ENCODE peak calls at places on chromosomes 12 and 14, in nine cellular contexts. C, H, Q, Z, J, S, F, I and T are unnamed samples.

GRCh38 chr12:130281157-130281799 is 56.4 kb upstream of the PIWIL1 start:
- DNase-seq in C (no peak), H (no peak), Q (peak), Z (no peak), J (peak), S (no peak), F (no peak), I (no peak), T (peak)

GRCh38 chr12:51954465-51955361 is 3.2 kb downstream of the ACVR1B start:
- DNase-seq in C (peak), H (no peak), Q (no peak), Z (no peak), J (no peak), S (no peak), F (peak), I (peak), T (no peak)

GRCh38 chr14:46490150-46490769 is 161.3 kb downstream of the RPL10L start:
- DNase-seq in C (no peak), H (no peak), Q (no peak), Z (no peak), J (no peak), S (peak), F (peak), I (peak), T (no peak)

GRCh38 chr12:66971816-66972215 is 292.9 kb upstream of the GRIP1 start:
- DNase-seq in C (no peak), H (no peak), Q (no peak), Z (no peak), J (no peak), S (no peak), F (no peak), I (no peak), T (no peak)

GRCh38 chr12:18340796-18341195 is 79.5 kb downstream of the PIK3C2G start:
- DNase-seq in C (peak), H (no peak), Q (no peak), Z (no peak), J (no peak), S (no peak), F (no peak), I (no peak), T (no peak)

GRCh38 chr12:42725839-42726238 is 136.3 kb upstream of the PRICKLE1 start:
- DNase-seq in C (peak), H (no peak), Q (no peak), Z (peak), J (no peak), S (peak), F (no peak), I (peak), T (no peak)

GRCh38 chr14:73238262-73238852 is 1.1 kb downstream of the PAPLN start:
- DNase-seq in C (peak), H (peak), Q (no peak), Z (peak), J (no peak), S (peak), F (no peak), I (peak), T (no peak)

GRCh38 chr14:76955575-76956252 is 72.8 kb downstream of the IRF2BPL start:
- DNase-seq in C (peak), H (no peak), Q (peak), Z (peak), J (no peak), S (no peak), F (peak), I (peak), T (no peak)

GRCh38 chr12:120012067-120012621 is 23.1 kb downstream of the BICDL1 start:
- DNase-seq in C (peak), H (no peak), Q (peak), Z (peak), J (no peak), S (no peak), F (no peak), I (peak), T (no peak)

GRCh38 chr12:51188359-51189051 is 15.6 kb upstream of the TFCP2 start:
- DNase-seq in C (no peak), H (no peak), Q (no peak), Z (no peak), J (no peak), S (no peak), F (no peak), I (no peak), T (no peak)

GRCh38 chr14:92659765-92660561 is 88.5 kb downstream of the LGMN start:
- DNase-seq in C (peak), H (no peak), Q (no peak), Z (no peak), J (no peak), S (no peak), F (peak), I (peak), T (no peak)

GRCh38 chr12:60522684-60523083 is 926.9 kb downstream of the SLC16A7 start:
- DNase-seq in C (no peak), H (no peak), Q (no peak), Z (no peak), J (no peak), S (no peak), F (no peak), I (no peak), T (no peak)

GRCh38 chr14:35240233-35240632 is 51.9 kb upstream of the PSMA6 start:
- DNase-seq in C (no peak), H (no peak), Q (no peak), Z (no peak), J (no peak), S (no peak), F (no peak), I (no peak), T (no peak)

GRCh38 chr12:78189656-78190055 is 359.0 kb downstream of the NAV3 start:
- DNase-seq in C (no peak), H (no peak), Q (no peak), Z (peak), J (no peak), S (no peak), F (no peak), I (no peak), T (no peak)

GRCh38 chr12:13523926-13524325 is 327.4 kb downstream of the EMP1 start:
- DNase-seq in C (no peak), H (no peak), Q (no peak), Z (no peak), J (no peak), S (no peak), F (no peak), I (no peak), T (no peak)

GRCh38 chr12:124236651-124237050 is 58.2 kb upstream of the RFLNA start:
- DNase-seq in C (peak), H (no peak), Q (no peak), Z (peak), J (no peak), S (peak), F (no peak), I (peak), T (no peak)

GRCh38 chr12:40137252-40137651 is 31.4 kb upstream of the SLC2A13 start:
- DNase-seq in C (peak), H (no peak), Q (no peak), Z (peak), J (no peak), S (peak), F (no peak), I (peak), T (no peak)

GRCh38 chr12:52539821-52540173 is 13.1 kb downstream of the KRT71 start:
- DNase-seq in C (no peak), H (no peak), Q (no peak), Z (no peak), J (no peak), S (no peak), F (no peak), I (no peak), T (no peak)

GRCh38 chr12:70243510-70244331 is 488 bp downstream of the CNOT2 start:
- DNase-seq in C (peak), H (peak), Q (peak), Z (peak), J (peak), S (peak), F (peak), I (peak), T (peak)

GRCh38 chr14:23299558-23299957 is 3.1 kb downstream of the PPP1R3E start:
- DNase-seq in C (peak), H (no peak), Q (no peak), Z (peak), J (no peak), S (peak), F (no peak), I (peak), T (no peak)

GRCh38 chr14:101471723-101472517 is 89.4 kb upstream of the DIO3 start:
- DNase-seq in C (no peak), H (no peak), Q (no peak), Z (no peak), J (peak), S (no peak), F (no peak), I (no peak), T (no peak)

GRCh38 chr14:67514203-67514607 is 18.9 kb upstream of the PLEKHH1 start:
- DNase-seq in C (no peak), H (no peak), Q (no peak), Z (no peak), J (no peak), S (no peak), F (peak), I (no peak), T (no peak)

GRCh38 chr12:24069532-24070395 is 120.3 kb upstream of the SOX5 start:
- DNase-seq in C (no peak), H (no peak), Q (no peak), Z (peak), J (peak), S (no peak), F (peak), I (peak), T (no peak)

GRCh38 chr14:31232081-31232480 is 24.5 kb upstream of the HECTD1 start:
- DNase-seq in C (no peak), H (no peak), Q (no peak), Z (no peak), J (no peak), S (no peak), F (peak), I (no peak), T (no peak)

GRCh38 chr12:39401459-39401858 is 41.5 kb downstream of the KIF21A start:
- DNase-seq in C (peak), H (no peak), Q (no peak), Z (no peak), J (no peak), S (no peak), F (no peak), I (no peak), T (no peak)

GRCh38 chr14:101507306-101508150 is 53.8 kb upstream of the DIO3 start:
- DNase-seq in C (no peak), H (no peak), Q (peak), Z (no peak), J (no peak), S (no peak), F (no peak), I (no peak), T (no peak)

GRCh38 chr14:90277581-90278198 is 21.3 kb downstream of the PSMC1 start:
- DNase-seq in C (no peak), H (no peak), Q (no peak), Z (no peak), J (no peak), S (no peak), F (no peak), I (no peak), T (no peak)

GRCh38 chr12:110109037-110109836 is 14.9 kb upstream of the IFT81 start:
- DNase-seq in C (peak), H (no peak), Q (no peak), Z (peak), J (peak), S (peak), F (peak), I (peak), T (no peak)

GRCh38 chr14:51884086-51884927 is 23.9 kb downstream of the GNG2 start:
- DNase-seq in C (peak), H (no peak), Q (no peak), Z (peak), J (no peak), S (peak), F (no peak), I (no peak), T (no peak)

GRCh38 chr14:24918822-24919221 is 131.1 kb downstream of the STXBP6 start:
- DNase-seq in C (no peak), H (no peak), Q (no peak), Z (no peak), J (no peak), S (no peak), F (no peak), I (no peak), T (no peak)

GRCh38 chr12:121943926-121944325 is 25.5 kb downstream of the CFAP251 start:
- DNase-seq in C (no peak), H (no peak), Q (no peak), Z (no peak), J (no peak), S (no peak), F (no peak), I (peak), T (no peak)

GRCh38 chr12:54005853-54006699 is 2.7 kb upstream of the HOXC8 start:
- DNase-seq in C (peak), H (peak), Q (peak), Z (peak), J (peak), S (peak), F (peak), I (peak), T (peak)

GRCh38 chr12:96020314-96021003 is 14.9 kb downstream of the LTA4H start:
- DNase-seq in C (no peak), H (no peak), Q (no peak), Z (no peak), J (no peak), S (no peak), F (no peak), I (no peak), T (no peak)

GRCh38 chr12:96014932-96015599 is 18.9 kb upstream of the HAL start:
- DNase-seq in C (no peak), H (no peak), Q (no peak), Z (peak), J (no peak), S (no peak), F (no peak), I (no peak), T (no peak)

DNA sequence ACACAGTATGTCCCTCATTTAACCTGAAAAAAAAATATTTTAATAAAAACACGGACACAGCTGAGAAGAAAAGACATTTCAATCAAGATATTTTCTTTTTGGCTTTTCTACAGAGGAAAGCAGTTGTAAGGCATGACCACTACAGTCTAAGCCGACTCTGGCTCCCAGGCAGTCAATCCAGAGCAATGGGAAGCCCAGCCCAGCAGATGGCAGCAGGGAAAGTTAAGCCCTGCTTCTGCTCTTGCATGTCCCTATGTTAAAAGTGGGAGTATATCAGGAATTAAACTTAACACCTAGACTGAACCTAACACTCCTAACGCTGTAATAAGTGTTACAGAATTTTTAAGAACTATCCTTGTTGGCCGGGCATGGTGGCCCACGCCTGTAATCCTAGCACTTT is 19.5 kb upstream of the HAL start:
- DNase-seq in C (peak), H (no peak), Q (no peak), Z (peak), J (no peak), S (peak), F (peak), I (peak), T (no peak)
- TF ChIP-seq CTCF in C (peak), H (peak), Q (no peak), Z (peak), J (no peak), S (peak), F (no peak), I (peak), T (peak)

GRCh38 chr12:98951401-98951800 is 306.3 kb downstream of the APAF1 start:
- DNase-seq in C (no peak), H (no peak), Q (no peak), Z (no peak), J (no peak), S (no peak), F (no peak), I (no peak), T (no peak)

GRCh38 chr12:98954506-98954905 is 309.4 kb downstream of the APAF1 start:
- DNase-seq in C (no peak), H (no peak), Q (no peak), Z (no peak), J (no peak), S (no peak), F (no peak), I (no peak), T (no peak)

DNA sequence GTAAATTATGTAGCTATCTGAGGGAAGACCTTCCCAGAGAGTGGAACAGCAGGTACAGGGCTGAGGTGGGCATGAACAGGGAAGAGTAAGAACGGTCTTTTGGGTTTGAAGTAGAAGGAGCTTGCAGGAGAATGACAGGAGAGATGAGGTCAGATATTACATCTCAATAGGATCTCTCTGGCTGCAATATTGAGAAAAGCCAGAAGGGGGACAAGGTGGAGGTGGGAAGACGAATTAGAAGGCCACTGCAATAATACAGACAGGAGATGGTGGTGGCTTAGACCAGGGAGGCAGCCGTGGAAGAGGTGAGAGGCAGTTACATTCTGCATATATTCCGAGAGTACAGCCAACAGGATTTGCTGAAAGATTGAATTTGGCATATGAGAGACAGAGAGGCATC is 310.2 kb downstream of the APAF1 start:
- DNase-seq in C (peak), H (no peak), Q (no peak), Z (peak), J (no peak), S (peak), F (no peak), I (peak), T (no peak)
- TF ChIP-seq CTCF in C (peak), H (no peak), Q (no peak), Z (peak), J (peak), S (peak), F (no peak), I (peak), T (peak)

GRCh38 chr14:29927596-29928341 is at the start of gene PRKD1:
- DNase-seq in C (peak), H (peak), Q (no peak), Z (peak), J (peak), S (peak), F (peak), I (peak), T (peak)
- TF ChIP-seq CTCF in C (no peak), H (peak), Q (no peak), Z (peak), J (no peak), S (peak), F (peak), I (no peak), T (no peak)

GRCh38 chr14:59439256-59440015 is 25.7 kb downstream of the GPR135 start:
- DNase-seq in C (peak), H (no peak), Q (no peak), Z (peak), J (no peak), S (no peak), F (no peak), I (peak), T (no peak)

GRCh38 chr14:59438148-59438766 is 26.9 kb downstream of the GPR135 start:
- DNase-seq in C (peak), H (no peak), Q (no peak), Z (peak), J (no peak), S (peak), F (no peak), I (peak), T (no peak)

GRCh38 chr14:59435106-59435505 is 30.1 kb downstream of the GPR135 start:
- DNase-seq in C (no peak), H (no peak), Q (no peak), Z (no peak), J (no peak), S (no peak), F (no peak), I (no peak), T (no peak)

GRCh38 chr14:59435987-59436386 is 29.2 kb downstream of the GPR135 start:
- DNase-seq in C (no peak), H (no peak), Q (no peak), Z (no peak), J (no peak), S (no peak), F (no peak), I (no peak), T (no peak)
- TF ChIP-seq CTCF in C (no peak), H (no peak), Q (no peak), Z (no peak), J (no peak), S (no peak), F (no peak), I (no peak), T (no peak)

GRCh38 chr12:55681142-55682077 is 26.3 kb downstream of the ITGA7 start:
- DNase-seq in C (peak), H (peak), Q (no peak), Z (peak), J (no peak), S (peak), F (peak), I (peak), T (no peak)
- TF ChIP-seq CTCF in C (peak), H (peak), Q (no peak), Z (peak), J (no peak), S (peak), F (peak), I (peak), T (peak)

GRCh38 chr12:68877583-68877982 is 55.4 kb downstream of the CPM start:
- DNase-seq in C (no peak), H (no peak), Q (no peak), Z (no peak), J (no peak), S (no peak), F (no peak), I (no peak), T (no peak)
- TF ChIP-seq CTCF in C (no peak), H (no peak), Q (no peak), Z (no peak), J (no peak), S (no peak), F (no peak), I (no peak), T (no peak)

DNA sequence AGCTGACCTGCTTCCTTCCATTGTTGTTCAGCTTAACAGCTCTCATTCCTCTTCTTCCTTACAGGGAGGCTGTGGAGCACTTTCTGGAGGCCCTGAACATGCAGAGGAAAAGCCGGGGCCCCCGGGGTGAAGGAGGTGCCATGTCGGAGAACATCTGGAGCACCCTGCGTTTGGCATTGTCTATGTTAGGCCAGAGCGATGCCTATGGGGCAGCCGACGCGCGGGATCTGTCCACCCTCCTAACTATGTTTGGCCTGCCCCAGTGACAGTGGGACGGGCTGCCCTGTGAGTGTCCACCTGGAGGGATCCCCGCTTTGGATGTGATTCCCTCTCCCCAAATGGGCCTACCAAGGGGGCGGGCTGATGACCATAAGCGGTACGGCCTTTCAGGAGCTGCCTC is 20.5 kb downstream of the PEX5 start:
- DNase-seq in C (no peak), H (no peak), Q (no peak), Z (no peak), J (no peak), S (no peak), F (no peak), I (no peak), T (no peak)
- TF ChIP-seq CTCF in C (no peak), H (no peak), Q (no peak), Z (no peak), J (no peak), S (no peak), F (no peak), I (no peak), T (no peak)

GRCh38 chr12:2752676-2753371 is 41.9 kb upstream of the FKBP4 start:
- DNase-seq in C (peak), H (peak), Q (peak), Z (peak), J (peak), S (peak), F (peak), I (peak), T (no peak)
- TF ChIP-seq CTCF in C (peak), H (peak), Q (no peak), Z (peak), J (no peak), S (no peak), F (no peak), I (peak), T (no peak)